ENCODE peak calls at places on chromosomes 1 and 21, in four cellular contexts. One of them, this sample, is unnamed.

GRCh38 chr1:45018599-45019230 is 6.7 kb downstream of the UROD start:
- DNase-seq in transverse colon: peak
- DNase-seq in ascending aorta: no peak
- DNase-seq in HFFc6: peak
- DNase-seq in this sample: peak

GRCh38 chr1:76105269-76105850 is 30.8 kb downstream of the ST6GALNAC3 start:
- DNase-seq in transverse colon: no peak
- DNase-seq in ascending aorta: no peak
- DNase-seq in HFFc6: no peak
- DNase-seq in this sample: no peak

GRCh38 chr1:924619-925323 is 1.0 kb downstream of the SAMD11 start:
- DNase-seq in transverse colon: peak
- DNase-seq in ascending aorta: no peak
- DNase-seq in HFFc6: peak
- DNase-seq in this sample: peak

GRCh38 chr21:42676799-42677198 is 23.4 kb downstream of the PDE9A start:
- DNase-seq in transverse colon: no peak
- DNase-seq in ascending aorta: no peak
- DNase-seq in HFFc6: no peak
- DNase-seq in this sample: no peak

GRCh38 chr1:169072945-169073725 is 33.4 kb upstream of the ATP1B1 start:
- DNase-seq in transverse colon: peak
- DNase-seq in ascending aorta: no peak
- DNase-seq in HFFc6: no peak
- DNase-seq in this sample: no peak

GRCh38 chr1:53942149-53942957 is 3.1 kb downstream of the IFT25 start:
- DNase-seq in transverse colon: no peak
- DNase-seq in ascending aorta: no peak
- DNase-seq in HFFc6: no peak
- DNase-seq in this sample: no peak

GRCh38 chr1:228317411-228317828 is 89.2 kb downstream of the TRIM11 start:
- DNase-seq in transverse colon: no peak
- DNase-seq in ascending aorta: no peak
- DNase-seq in HFFc6: no peak
- DNase-seq in this sample: no peak

GRCh38 chr1:226002667-226003501 is 3.7 kb upstream of the SDE2 start:
- DNase-seq in transverse colon: peak
- DNase-seq in ascending aorta: peak
- DNase-seq in HFFc6: peak
- DNase-seq in this sample: peak

GRCh38 chr1:168833352-168833751 is 104.3 kb upstream of the DPT start:
- DNase-seq in transverse colon: no peak
- DNase-seq in ascending aorta: no peak
- DNase-seq in HFFc6: no peak
- DNase-seq in this sample: no peak

GRCh38 chr1:7042322-7043231 is 257.3 kb downstream of the CAMTA1 start:
- DNase-seq in transverse colon: no peak
- DNase-seq in ascending aorta: no peak
- DNase-seq in HFFc6: peak
- DNase-seq in this sample: no peak

DNA sequence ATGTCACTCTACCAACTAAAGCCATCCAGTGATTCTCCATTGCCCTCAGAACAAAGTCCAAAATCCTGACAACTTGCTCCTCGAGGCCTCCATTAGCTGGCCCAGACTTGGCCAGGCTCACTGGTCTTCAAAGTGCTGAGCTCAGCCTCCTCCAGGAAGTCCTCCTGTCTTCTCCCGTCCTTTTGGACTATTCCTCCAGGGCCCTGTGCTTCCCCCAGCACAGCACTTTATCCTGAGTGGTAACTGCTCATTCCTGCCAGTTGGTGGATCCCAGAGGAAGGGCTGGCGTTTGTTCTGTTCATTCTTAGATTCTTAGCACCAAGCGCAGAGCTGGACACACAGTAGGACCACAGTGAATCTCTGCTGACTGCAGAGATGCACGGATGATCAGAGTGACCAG is 179.9 kb downstream of the PTPRU start:
- DNase-seq in transverse colon: no peak
- DNase-seq in ascending aorta: peak
- DNase-seq in HFFc6: no peak
- DNase-seq in this sample: no peak
- TF ChIP-seq CTCF in transverse colon: no peak
- TF ChIP-seq CTCF in ascending aorta: no peak
- TF ChIP-seq CTCF in HFFc6: no peak
- TF ChIP-seq CTCF in this sample: no peak

DNA sequence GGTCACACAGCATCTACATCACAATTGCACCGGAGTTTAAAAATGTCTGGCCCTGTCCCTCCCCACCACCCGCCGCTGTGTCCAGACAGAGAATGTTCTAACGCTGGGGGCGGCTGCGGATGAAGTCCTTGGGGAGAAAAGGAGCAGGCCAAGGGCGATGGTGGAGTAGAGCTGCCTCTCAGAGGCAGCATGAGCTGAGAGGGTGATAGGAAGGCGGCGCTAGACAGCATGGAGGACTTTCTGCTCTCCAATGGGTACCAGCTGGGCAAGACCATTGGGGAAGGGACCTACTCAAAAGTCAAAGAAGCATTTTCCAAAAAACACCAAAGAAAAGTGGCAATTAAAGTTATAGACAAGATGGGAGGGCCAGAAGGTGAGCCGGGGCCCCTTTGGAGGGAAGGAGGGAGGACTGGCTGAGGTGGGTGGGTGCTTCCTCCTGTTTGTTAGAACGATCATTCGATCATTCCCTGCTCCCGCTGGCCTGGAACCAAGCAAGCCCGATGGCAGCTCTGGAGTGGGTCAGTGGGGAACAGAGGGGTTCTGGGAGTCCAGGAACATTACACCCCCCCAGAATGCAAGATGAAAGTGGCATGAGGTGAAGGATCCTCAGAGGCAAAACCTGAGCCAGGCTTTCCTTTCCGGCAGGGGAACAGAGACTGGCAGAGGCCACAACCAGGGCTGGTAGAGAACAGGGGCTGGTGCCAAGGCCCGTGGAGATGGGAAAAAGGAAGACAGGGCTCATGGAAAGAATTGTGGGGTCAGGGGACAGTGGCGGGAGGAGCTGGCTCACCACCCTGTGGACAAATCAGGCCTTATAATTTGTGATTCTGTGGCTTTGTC is at the start of the genes FAM229A and TSSK3:
- DNase-seq in transverse colon: no peak
- DNase-seq in ascending aorta: no peak
- DNase-seq in HFFc6: no peak
- DNase-seq in this sample: no peak
- TF ChIP-seq CTCF in transverse colon: no peak
- TF ChIP-seq CTCF in ascending aorta: no peak
- TF ChIP-seq CTCF in HFFc6: no peak
- TF ChIP-seq CTCF in this sample: peak

GRCh38 chr1:248187363-248187762 is 9.7 kb upstream of the OR2M3 start:
- DNase-seq in transverse colon: no peak
- DNase-seq in ascending aorta: no peak
- DNase-seq in HFFc6: no peak
- DNase-seq in this sample: no peak

GRCh38 chr1:248183996-248184395 is 9.4 kb downstream of the OR2M2 start:
- DNase-seq in transverse colon: no peak
- DNase-seq in ascending aorta: no peak
- DNase-seq in HFFc6: no peak
- DNase-seq in this sample: no peak
- TF ChIP-seq CTCF in transverse colon: no peak
- TF ChIP-seq CTCF in ascending aorta: no peak
- TF ChIP-seq CTCF in HFFc6: no peak
- TF ChIP-seq CTCF in this sample: no peak

DNA sequence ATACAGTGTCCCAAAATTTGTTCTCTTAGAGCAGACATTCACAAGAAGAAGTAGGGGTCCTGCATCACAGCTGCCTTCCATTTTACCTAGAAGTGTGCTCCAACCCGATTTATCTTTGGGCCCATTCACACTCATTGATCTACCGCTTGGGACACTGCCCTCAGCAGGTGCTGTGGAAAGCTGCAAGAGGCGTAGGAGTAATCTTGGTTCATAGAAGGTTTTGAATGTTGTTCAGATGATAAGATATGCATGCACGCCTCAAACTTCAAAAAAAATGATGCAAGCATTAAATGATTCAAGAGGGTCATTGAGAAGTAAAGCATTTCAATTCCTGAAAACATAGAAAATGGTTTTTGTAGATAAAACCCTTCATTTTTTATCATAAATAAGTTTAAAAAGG is 18.6 kb upstream of the C1orf105 start:
- DNase-seq in transverse colon: no peak
- DNase-seq in ascending aorta: no peak
- DNase-seq in HFFc6: no peak
- DNase-seq in this sample: no peak
- TF ChIP-seq CTCF in transverse colon: peak
- TF ChIP-seq CTCF in ascending aorta: no peak
- TF ChIP-seq CTCF in HFFc6: peak
- TF ChIP-seq CTCF in this sample: peak

DNA sequence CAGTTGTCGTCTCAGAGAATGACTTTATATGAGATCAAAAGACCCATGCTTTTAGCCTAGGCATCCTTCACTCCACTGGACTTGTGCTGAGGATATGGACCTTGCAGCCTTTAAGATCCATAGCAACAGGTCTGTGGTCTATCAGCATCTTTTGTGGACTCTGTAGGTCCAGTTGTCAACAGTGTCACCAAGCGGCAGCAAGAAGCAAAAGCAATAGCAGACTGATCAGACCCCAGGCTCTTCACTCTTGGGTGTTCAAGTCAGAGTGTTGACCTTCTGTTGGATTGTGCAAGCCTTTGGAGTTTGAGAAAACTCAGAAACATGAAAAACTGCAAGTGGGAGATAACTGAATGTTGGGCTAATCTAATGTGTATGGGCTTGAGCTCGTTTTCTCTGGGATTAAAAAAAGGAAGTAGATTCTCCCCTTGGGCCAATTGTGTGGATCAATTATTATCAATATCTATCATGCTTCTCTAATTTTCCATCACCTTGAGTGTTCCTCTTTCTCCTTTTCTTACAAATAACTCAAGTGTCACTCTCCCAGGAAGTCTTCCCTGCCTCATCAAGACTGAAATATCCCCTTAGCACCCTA is 144.2 kb downstream of the LYPLAL1 start:
- DNase-seq in transverse colon: no peak
- DNase-seq in ascending aorta: no peak
- DNase-seq in HFFc6: no peak
- DNase-seq in this sample: peak
- TF ChIP-seq CTCF in transverse colon: no peak
- TF ChIP-seq CTCF in ascending aorta: no peak
- TF ChIP-seq CTCF in HFFc6: no peak
- TF ChIP-seq CTCF in this sample: peak

DNA sequence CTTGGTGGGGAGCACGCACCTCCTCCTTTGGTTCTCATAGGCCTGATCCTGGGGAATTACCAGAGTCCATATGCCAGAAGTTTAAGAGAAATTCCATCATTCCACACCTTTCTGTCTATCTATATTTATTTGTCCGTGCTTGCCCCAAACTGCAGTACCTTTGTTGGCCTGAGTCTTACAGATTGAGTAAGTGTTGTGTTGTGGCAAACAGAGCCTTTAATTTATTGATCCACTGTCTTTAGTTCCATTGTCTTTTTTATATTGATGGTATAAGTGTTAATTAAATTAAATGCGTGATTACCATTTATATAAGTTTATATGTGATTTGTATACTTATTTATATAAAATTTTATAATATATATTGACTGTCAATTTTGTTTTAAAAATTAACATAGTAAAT is 4.9 kb downstream of the SH3BGR start:
- DNase-seq in transverse colon: no peak
- DNase-seq in ascending aorta: no peak
- DNase-seq in HFFc6: no peak
- DNase-seq in this sample: no peak
- TF ChIP-seq CTCF in transverse colon: no peak
- TF ChIP-seq CTCF in ascending aorta: no peak
- TF ChIP-seq CTCF in HFFc6: peak
- TF ChIP-seq CTCF in this sample: peak

GRCh38 chr1:25817840-25818501 is 1.8 kb upstream of the MTFR1L start:
- DNase-seq in transverse colon: no peak
- DNase-seq in ascending aorta: no peak
- DNase-seq in HFFc6: no peak
- DNase-seq in this sample: no peak
- TF ChIP-seq CTCF in transverse colon: no peak
- TF ChIP-seq CTCF in ascending aorta: no peak
- TF ChIP-seq CTCF in HFFc6: peak
- TF ChIP-seq CTCF in this sample: no peak

GRCh38 chr1:27831568-27832410 is 1.2 kb downstream of the PPP1R8 start:
- DNase-seq in transverse colon: no peak
- DNase-seq in ascending aorta: no peak
- DNase-seq in HFFc6: no peak
- DNase-seq in this sample: no peak
- TF ChIP-seq CTCF in transverse colon: no peak
- TF ChIP-seq CTCF in ascending aorta: no peak
- TF ChIP-seq CTCF in HFFc6: no peak
- TF ChIP-seq CTCF in this sample: no peak

GRCh38 chr1:35454616-35455015 is 102.6 kb downstream of the KIAA0319L start:
- DNase-seq in transverse colon: no peak
- DNase-seq in ascending aorta: no peak
- DNase-seq in HFFc6: peak
- DNase-seq in this sample: no peak
- TF ChIP-seq CTCF in transverse colon: no peak
- TF ChIP-seq CTCF in ascending aorta: no peak
- TF ChIP-seq CTCF in HFFc6: peak
- TF ChIP-seq CTCF in this sample: no peak

This sample was measured in nephron progenitor cell.